ENCODE peak calls at places on chromosome 13, in eight cellular contexts. P is cardiac muscle cell, Y is glutamatergic neuron, V is GM03348, L is omental fat pad, A is Right ventricle myocardium superior, Q is nucleus accumbens, K is GM13977. F is an unnamed sample.
A peak's percentile ranks its signal among the peaks of the same experiment; 100 is the strongest.

GRCh38 chr13:33639158-33639557 is 178.8 kb upstream of the RFC3 start:
- DNase-seq in Y (no peak), Q (no peak), V (peak; percentile 81), L (no peak), A (no peak), P (peak; percentile 90), K (no peak), F (no peak)

GRCh38 chr13:31433201-31433600 is 233.4 kb downstream of the B3GLCT start:
- DNase-seq in Q (no peak), L (no peak), A (no peak), V (peak; percentile 39), P (no peak), Y (no peak), K (no peak), F (no peak)

GRCh38 chr13:21913010-21913409 is 242.1 kb downstream of the FGF9 start:
- DNase-seq in Y (peak; percentile 61), V (no peak), L (no peak), P (no peak), A (no peak), Q (no peak), K (no peak), F (peak; percentile 59)

GRCh38 chr13:28794370-28794769 is 25.8 kb upstream of the MTUS2 start:
- DNase-seq in V (no peak), P (no peak), Y (no peak), Q (no peak), L (no peak), K (no peak), A (no peak), F (no peak)

GRCh38 chr13:76656056-76656455 is 230.1 kb downstream of the KCTD12 start:
- DNase-seq in V (no peak), L (no peak), K (no peak), A (no peak), P (no peak), Q (no peak), Y (no peak), F (no peak)

GRCh38 chr13:50140742-50141659 is 125.8 kb downstream of the KCNRG start:
- DNase-seq in A (no peak), P (peak; percentile 5), K (no peak), Q (no peak), Y (no peak), L (no peak), V (no peak), F (peak; percentile 26)

GRCh38 chr13:110620596-110620995 is 5.3 kb downstream of the NAXD start:
- DNase-seq in Y (no peak), Q (no peak), K (no peak), A (no peak), P (no peak), V (no peak), L (no peak), F (no peak)

GRCh38 chr13:92719868-92720267 is 506.7 kb upstream of the GPC6 start:
- DNase-seq in Q (no peak), Y (no peak), K (no peak), V (no peak), A (no peak), P (no peak), L (no peak), F (peak; percentile 16)

GRCh38 chr13:106423530-106423929 is 111.9 kb downstream of the EFNB2 start:
- DNase-seq in L (no peak), Y (peak; percentile 33), V (no peak), A (no peak), Q (no peak), K (no peak), P (no peak), F (peak; percentile 12)

GRCh38 chr13:27962128-27962841 is 6.8 kb downstream of the CDX2 start:
- DNase-seq in Y (peak; percentile 28), V (no peak), P (no peak), K (no peak), Q (no peak), A (no peak), L (no peak), F (no peak)

GRCh38 chr13:46721054-46721453 is 75.9 kb downstream of the ESD start:
- DNase-seq in P (peak; percentile 68), Q (peak; percentile 10), V (peak; percentile 67), L (no peak), K (no peak), A (no peak), Y (peak; percentile 50), F (peak; percentile 32)

GRCh38 chr13:26168276-26168814 is 53.8 kb downstream of the RNF6 start:
- DNase-seq in K (no peak), P (peak; percentile 30), A (no peak), Y (no peak), V (no peak), L (no peak), Q (no peak), F (no peak)

GRCh38 chr13:52356327-52356726 is 49.6 kb downstream of the THSD1 start:
- DNase-seq in V (peak; percentile 62), L (no peak), Y (no peak), P (peak; percentile 34), K (no peak), Q (no peak), A (no peak), F (no peak)

GRCh38 chr13:99376924-99377323 is 69.7 kb upstream of the GPR183 start:
- DNase-seq in Q (no peak), A (no peak), L (no peak), P (no peak), K (no peak), Y (no peak), V (no peak), F (no peak)

GRCh38 chr13:33838567-33839131 is 20.7 kb downstream of the RFC3 start:
- DNase-seq in V (peak; percentile 41), K (no peak), A (no peak), Q (no peak), P (peak; percentile 63), Y (no peak), L (no peak), F (no peak)

GRCh38 chr13:30727491-30728350 is 7.6 kb upstream of the ALOX5AP start:
- DNase-seq in K (no peak), P (no peak), L (no peak), V (no peak), A (no peak), Y (peak; percentile 46), Q (no peak), F (no peak)

GRCh38 chr13:82717249-82717648 is 1165.0 kb downstream of the SLITRK1 start:
- DNase-seq in Y (no peak), K (no peak), V (peak; percentile 41), L (no peak), P (peak; percentile 74), A (no peak), Q (no peak), F (no peak)

GRCh38 chr13:29937836-29938235 is 87.4 kb upstream of the UBL3 start:
- DNase-seq in L (no peak), P (no peak), V (no peak), Y (peak; percentile 30), K (no peak), Q (no peak), A (no peak), F (no peak)

GRCh38 chr13:73177017-73177416 is 118.2 kb downstream of the KLF5 start:
- DNase-seq in P (no peak), A (no peak), L (no peak), K (no peak), Y (no peak), Q (no peak), V (no peak), F (no peak)